ENCODE peak calls at places on chromosome 1, in five cellular contexts. O, X, E, A and H are unnamed samples.

GRCh38 chr1:102693345-102693744 is 415.0 kb downstream of the COL11A1 start:
- DNase-seq in O (peak), X (no peak), E (no peak), A (no peak), H (no peak)

GRCh38 chr1:66275601-66276023 is 258.3 kb upstream of the SGIP1 start:
- DNase-seq in O (peak), X (no peak), E (no peak), A (no peak), H (no peak)

GRCh38 chr1:45442272-45442671 is 48.7 kb downstream of the TESK2 start:
- DNase-seq in O (no peak), X (no peak), E (no peak), A (no peak), H (peak)

GRCh38 chr1:179550753-179551682 is 24.7 kb downstream of the NPHS2 start:
- DNase-seq in O (peak), X (no peak), E (no peak), A (peak), H (no peak)

GRCh38 chr1:24205701-24206464 is 18.8 kb upstream of the IFNLR1 start:
- DNase-seq in O (no peak), X (no peak), E (no peak), A (no peak), H (no peak)

GRCh38 chr1:22371408-22371807 is 80.2 kb upstream of the ZBTB40 start:
- DNase-seq in O (no peak), X (no peak), E (no peak), A (no peak), H (no peak)

GRCh38 chr1:114083186-114083585 is 70.5 kb downstream of the SYT6 start:
- DNase-seq in O (peak), X (no peak), E (no peak), A (no peak), H (no peak)

GRCh38 chr1:46153732-46154131 is 21.2 kb upstream of the TSPAN1 start:
- DNase-seq in O (no peak), X (no peak), E (no peak), A (no peak), H (no peak)

GRCh38 chr1:86645866-86646647 is 58.3 kb upstream of the SH3GLB1 start:
- DNase-seq in O (no peak), X (no peak), E (no peak), A (no peak), H (no peak)

GRCh38 chr1:67524143-67525052 is 94.2 kb upstream of the SERBP1 start:
- DNase-seq in O (no peak), X (no peak), E (no peak), A (no peak), H (no peak)

GRCh38 chr1:183270541-183271141 is 84.6 kb downstream of the LAMC2 start:
- DNase-seq in O (no peak), X (no peak), E (no peak), A (peak), H (peak)

GRCh38 chr1:41490911-41491310 is 6.4 kb upstream of the EDN2 start:
- DNase-seq in O (no peak), X (no peak), E (no peak), A (no peak), H (no peak)

GRCh38 chr1:76040327-76040868 is 34.1 kb upstream of the ST6GALNAC3 start:
- DNase-seq in O (no peak), X (no peak), E (no peak), A (no peak), H (no peak)

GRCh38 chr1:24283326-24284155 is 35.6 kb upstream of the GRHL3 start:
- DNase-seq in O (no peak), X (no peak), E (no peak), A (no peak), H (peak)

GRCh38 chr1:180923024-180923841 is 10.5 kb downstream of the KIAA1614 start:
- DNase-seq in O (no peak), X (no peak), E (no peak), A (no peak), H (no peak)

GRCh38 chr1:37905624-37906196 is 41.1 kb downstream of the INPP5B start:
- DNase-seq in O (no peak), X (no peak), E (no peak), A (no peak), H (no peak)

GRCh38 chr1:15053091-15053657 is 100.4 kb upstream of the TMEM51 start:
- DNase-seq in O (no peak), X (no peak), E (no peak), A (no peak), H (no peak)

GRCh38 chr1:60621524-60621923 is 460.8 kb upstream of the NFIA start:
- DNase-seq in O (no peak), X (no peak), E (no peak), A (no peak), H (peak)

GRCh38 chr1:12444329-12444841 is 173.6 kb downstream of the DHRS3 start:
- DNase-seq in O (no peak), X (no peak), E (no peak), A (no peak), H (no peak)

GRCh38 chr1:64117492-64117891 is 85.9 kb upstream of the UBE2U start:
- DNase-seq in O (no peak), X (no peak), E (no peak), A (no peak), H (no peak)

GRCh38 chr1:41856361-41857285 is 62.1 kb downstream of the HIVEP3 start:
- DNase-seq in O (no peak), X (no peak), E (no peak), A (peak), H (no peak)

GRCh38 chr1:88016947-88017346 is 667.1 kb upstream of the PKN2 start:
- DNase-seq in O (no peak), X (no peak), E (no peak), A (no peak), H (peak)